ENCODE peak calls at places on chromosomes 6 and 20, in nine cellular contexts. P, C, U, X, W, V, L, D and Q are unnamed samples.

GRCh38 chr6:2921520-2922115 is 18.5 kb upstream of the SERPINB9 start:
- DNase-seq in W (no peak), C (no peak), U (no peak), D (no peak), L (no peak), X (no peak), P (no peak), V (no peak), Q (no peak)

GRCh38 chr20:31605902-31606677 is 1.0 kb downstream of the ID1 start:
- DNase-seq in X (no peak), P (no peak), C (no peak), D (peak; percentile 47), V (no peak), W (peak; percentile 56), U (no peak), L (peak; percentile 65), Q (no peak)

GRCh38 chr6:39882567-39882953 is 51.7 kb downstream of the MOCS1 start:
- DNase-seq in X (no peak), C (no peak), W (no peak), U (peak; percentile 53), L (no peak), V (no peak), P (no peak), D (peak; percentile 27), Q (no peak)

GRCh38 chr6:136290406-136291010 is 862 bp upstream of the BCLAF1 start:
- DNase-seq in D (peak; percentile 81), L (peak; percentile 91), U (peak; percentile 30), W (peak; percentile 46), P (peak; percentile 73), C (peak; percentile 71), V (peak; percentile 80), X (peak; percentile 49), Q (peak; percentile 26)

GRCh38 chr6:40817369-40817768 is 221.7 kb downstream of the UNC5CL start:
- DNase-seq in V (no peak), X (no peak), C (no peak), U (no peak), W (no peak), P (no peak), L (no peak), D (no peak), Q (no peak)

GRCh38 chr6:73290435-73290834 is 27.4 kb upstream of the KHDC1 start:
- DNase-seq in D (no peak), W (no peak), L (no peak), V (no peak), X (no peak), C (no peak), P (no peak), U (no peak), Q (no peak)

GRCh38 chr20:3980260-3981131 is 34.9 kb downstream of the RNF24 start:
- DNase-seq in U (no peak), W (peak; percentile 18), C (no peak), V (no peak), P (peak; percentile 41), X (no peak), D (no peak), L (peak; percentile 62), Q (no peak)

GRCh38 chr6:35391240-35391968 is 49.0 kb downstream of the PPARD start:
- DNase-seq in W (peak; percentile 83), U (no peak), L (no peak), C (no peak), V (no peak), D (peak; percentile 33), X (no peak), P (no peak), Q (no peak)

GRCh38 chr6:89970609-89971337 is 76.5 kb downstream of the GJA10 start:
- DNase-seq in U (no peak), W (peak; percentile 64), C (no peak), V (no peak), X (no peak), P (peak; percentile 51), L (peak; percentile 43), D (peak; percentile 45), Q (no peak)

GRCh38 chr6:3239110-3239830 is 11.8 kb upstream of the TUBB2B start:
- DNase-seq in V (no peak), U (no peak), L (no peak), W (no peak), D (peak; percentile 46), X (no peak), C (no peak), P (no peak), Q (no peak)

GRCh38 chr6:112911949-112912348 is 564.8 kb downstream of the RFPL4B start:
- DNase-seq in L (no peak), X (no peak), W (no peak), D (no peak), P (no peak), C (no peak), V (no peak), U (no peak), Q (no peak)

GRCh38 chr6:90216081-90216977 is 80.3 kb downstream of the BACH2 start:
- DNase-seq in C (no peak), P (peak; percentile 31), L (no peak), V (no peak), D (no peak), W (no peak), U (no peak), X (no peak), Q (no peak)

GRCh38 chr6:157332813-157333212 is 9.5 kb upstream of the TMEM242 start:
- DNase-seq in P (no peak), W (no peak), D (no peak), L (no peak), X (no peak), C (no peak), U (no peak), V (no peak), Q (no peak)